ENCODE peak calls at places on chromosomes 2 and 18, in six cellular contexts. One of them, this sample, is unnamed.

GRCh38 chr2:240095556-240096523 is 40.3 kb downstream of the COPS9 start:
- DNase-seq in stimulated activated CD8-positive, alpha-beta memory T cell treated with anti-CD3 and anti-CD28 coated beads, Interleukin-12 subunit alpha, Interleukin-12 subunit beta, amount 100 ng/mL, for 4 hours: no peak
- DNase-seq in BJ: no peak
- DNase-seq in activated CD4-positive, alpha-beta T cell treated with anti-CD3 and anti-CD28 coated beads for 48 hours: no peak
- DNase-seq in head of caudate nucleus: no peak
- DNase-seq in HuH-7: no peak
- DNase-seq in this sample: no peak

GRCh38 chr2:119246884-119247843 is 23.5 kb downstream of the STEAP3 start:
- DNase-seq in head of caudate nucleus: no peak
- DNase-seq in BJ: no peak
- DNase-seq in HuH-7: no peak
- DNase-seq in stimulated activated CD8-positive, alpha-beta memory T cell treated with anti-CD3 and anti-CD28 coated beads, Interleukin-12 subunit alpha, Interleukin-12 subunit beta, amount 100 ng/mL, for 4 hours: no peak
- DNase-seq in activated CD4-positive, alpha-beta T cell treated with anti-CD3 and anti-CD28 coated beads for 48 hours: no peak
- DNase-seq in this sample: no peak

GRCh38 chr18:12008181-12008767 is 27.0 kb downstream of the IMPA2 start:
- DNase-seq in BJ: no peak
- DNase-seq in activated CD4-positive, alpha-beta T cell treated with anti-CD3 and anti-CD28 coated beads for 48 hours: no peak
- DNase-seq in stimulated activated CD8-positive, alpha-beta memory T cell treated with anti-CD3 and anti-CD28 coated beads, Interleukin-12 subunit alpha, Interleukin-12 subunit beta, amount 100 ng/mL, for 4 hours: no peak
- DNase-seq in head of caudate nucleus: no peak
- DNase-seq in HuH-7: peak; percentile 79
- DNase-seq in this sample: no peak

GRCh38 chr2:173985595-173985994 is 20.4 kb upstream of the SP3 start:
- DNase-seq in head of caudate nucleus: no peak
- DNase-seq in BJ: no peak
- DNase-seq in HuH-7: no peak
- DNase-seq in stimulated activated CD8-positive, alpha-beta memory T cell treated with anti-CD3 and anti-CD28 coated beads, Interleukin-12 subunit alpha, Interleukin-12 subunit beta, amount 100 ng/mL, for 4 hours: no peak
- DNase-seq in activated CD4-positive, alpha-beta T cell treated with anti-CD3 and anti-CD28 coated beads for 48 hours: no peak
- DNase-seq in this sample: no peak

GRCh38 chr18:3305933-3306332 is 44.0 kb downstream of the MYL12B start:
- DNase-seq in BJ: no peak
- DNase-seq in head of caudate nucleus: peak; percentile 23
- DNase-seq in HuH-7: no peak
- DNase-seq in stimulated activated CD8-positive, alpha-beta memory T cell treated with anti-CD3 and anti-CD28 coated beads, Interleukin-12 subunit alpha, Interleukin-12 subunit beta, amount 100 ng/mL, for 4 hours: no peak
- DNase-seq in activated CD4-positive, alpha-beta T cell treated with anti-CD3 and anti-CD28 coated beads for 48 hours: peak; percentile 10
- DNase-seq in this sample: no peak

GRCh38 chr2:84197901-84198300 is 261.2 kb downstream of the SUCLG1 start:
- DNase-seq in activated CD4-positive, alpha-beta T cell treated with anti-CD3 and anti-CD28 coated beads for 48 hours: no peak
- DNase-seq in HuH-7: no peak
- DNase-seq in head of caudate nucleus: no peak
- DNase-seq in BJ: no peak
- DNase-seq in stimulated activated CD8-positive, alpha-beta memory T cell treated with anti-CD3 and anti-CD28 coated beads, Interleukin-12 subunit alpha, Interleukin-12 subunit beta, amount 100 ng/mL, for 4 hours: no peak
- DNase-seq in this sample: no peak

GRCh38 chr2:220533485-220533884 is 906.1 kb downstream of the SLC4A3 start:
- DNase-seq in BJ: no peak
- DNase-seq in activated CD4-positive, alpha-beta T cell treated with anti-CD3 and anti-CD28 coated beads for 48 hours: peak; percentile 19
- DNase-seq in stimulated activated CD8-positive, alpha-beta memory T cell treated with anti-CD3 and anti-CD28 coated beads, Interleukin-12 subunit alpha, Interleukin-12 subunit beta, amount 100 ng/mL, for 4 hours: no peak
- DNase-seq in HuH-7: peak; percentile 9
- DNase-seq in head of caudate nucleus: no peak
- DNase-seq in this sample: peak; percentile 67

GRCh38 chr2:36456227-36456788 is 100.7 kb downstream of the CRIM1 start:
- DNase-seq in stimulated activated CD8-positive, alpha-beta memory T cell treated with anti-CD3 and anti-CD28 coated beads, Interleukin-12 subunit alpha, Interleukin-12 subunit beta, amount 100 ng/mL, for 4 hours: no peak
- DNase-seq in head of caudate nucleus: peak; percentile 47
- DNase-seq in BJ: no peak
- DNase-seq in activated CD4-positive, alpha-beta T cell treated with anti-CD3 and anti-CD28 coated beads for 48 hours: no peak
- DNase-seq in HuH-7: no peak
- DNase-seq in this sample: no peak

GRCh38 chr2:128314026-128314347 is 4.7 kb downstream of the HS6ST1 start:
- DNase-seq in activated CD4-positive, alpha-beta T cell treated with anti-CD3 and anti-CD28 coated beads for 48 hours: peak; percentile 1
- DNase-seq in head of caudate nucleus: no peak
- DNase-seq in stimulated activated CD8-positive, alpha-beta memory T cell treated with anti-CD3 and anti-CD28 coated beads, Interleukin-12 subunit alpha, Interleukin-12 subunit beta, amount 100 ng/mL, for 4 hours: no peak
- DNase-seq in HuH-7: no peak
- DNase-seq in BJ: no peak
- DNase-seq in this sample: no peak

GRCh38 chr2:72082021-72082739 is 65.5 kb downstream of the CYP26B1 start:
- DNase-seq in activated CD4-positive, alpha-beta T cell treated with anti-CD3 and anti-CD28 coated beads for 48 hours: no peak
- DNase-seq in BJ: no peak
- DNase-seq in stimulated activated CD8-positive, alpha-beta memory T cell treated with anti-CD3 and anti-CD28 coated beads, Interleukin-12 subunit alpha, Interleukin-12 subunit beta, amount 100 ng/mL, for 4 hours: no peak
- DNase-seq in HuH-7: no peak
- DNase-seq in head of caudate nucleus: no peak
- DNase-seq in this sample: no peak

GRCh38 chr18:49399003-49399402 is 61.4 kb downstream of the DYM start:
- DNase-seq in HuH-7: no peak
- DNase-seq in head of caudate nucleus: no peak
- DNase-seq in activated CD4-positive, alpha-beta T cell treated with anti-CD3 and anti-CD28 coated beads for 48 hours: no peak
- DNase-seq in BJ: no peak
- DNase-seq in stimulated activated CD8-positive, alpha-beta memory T cell treated with anti-CD3 and anti-CD28 coated beads, Interleukin-12 subunit alpha, Interleukin-12 subunit beta, amount 100 ng/mL, for 4 hours: no peak
- DNase-seq in this sample: no peak

GRCh38 chr18:62857278-62857976 is 142.1 kb downstream of the PHLPP1 start:
- DNase-seq in head of caudate nucleus: no peak
- DNase-seq in BJ: no peak
- DNase-seq in activated CD4-positive, alpha-beta T cell treated with anti-CD3 and anti-CD28 coated beads for 48 hours: no peak
- DNase-seq in stimulated activated CD8-positive, alpha-beta memory T cell treated with anti-CD3 and anti-CD28 coated beads, Interleukin-12 subunit alpha, Interleukin-12 subunit beta, amount 100 ng/mL, for 4 hours: no peak
- DNase-seq in HuH-7: no peak
- DNase-seq in this sample: no peak

GRCh38 chr2:209577376-209578357 is 153.8 kb downstream of the MAP2 start:
- DNase-seq in HuH-7: no peak
- DNase-seq in stimulated activated CD8-positive, alpha-beta memory T cell treated with anti-CD3 and anti-CD28 coated beads, Interleukin-12 subunit alpha, Interleukin-12 subunit beta, amount 100 ng/mL, for 4 hours: no peak
- DNase-seq in activated CD4-positive, alpha-beta T cell treated with anti-CD3 and anti-CD28 coated beads for 48 hours: no peak
- DNase-seq in head of caudate nucleus: no peak
- DNase-seq in BJ: no peak
- DNase-seq in this sample: no peak

GRCh38 chr2:74286725-74287124 is 56.5 kb downstream of the SLC4A5 start:
- DNase-seq in BJ: no peak
- DNase-seq in stimulated activated CD8-positive, alpha-beta memory T cell treated with anti-CD3 and anti-CD28 coated beads, Interleukin-12 subunit alpha, Interleukin-12 subunit beta, amount 100 ng/mL, for 4 hours: no peak
- DNase-seq in HuH-7: no peak
- DNase-seq in activated CD4-positive, alpha-beta T cell treated with anti-CD3 and anti-CD28 coated beads for 48 hours: peak; percentile 14
- DNase-seq in head of caudate nucleus: no peak
- DNase-seq in this sample: no peak

GRCh38 chr18:48335829-48336228 is 73.4 kb downstream of the ZBTB7C start:
- DNase-seq in BJ: no peak
- DNase-seq in activated CD4-positive, alpha-beta T cell treated with anti-CD3 and anti-CD28 coated beads for 48 hours: no peak
- DNase-seq in head of caudate nucleus: no peak
- DNase-seq in HuH-7: no peak
- DNase-seq in stimulated activated CD8-positive, alpha-beta memory T cell treated with anti-CD3 and anti-CD28 coated beads, Interleukin-12 subunit alpha, Interleukin-12 subunit beta, amount 100 ng/mL, for 4 hours: no peak
- DNase-seq in this sample: no peak

GRCh38 chr2:37683926-37684780 is 12.7 kb upstream of the CDC42EP3 start:
- DNase-seq in head of caudate nucleus: no peak
- DNase-seq in HuH-7: no peak
- DNase-seq in activated CD4-positive, alpha-beta T cell treated with anti-CD3 and anti-CD28 coated beads for 48 hours: no peak
- DNase-seq in BJ: no peak
- DNase-seq in stimulated activated CD8-positive, alpha-beta memory T cell treated with anti-CD3 and anti-CD28 coated beads, Interleukin-12 subunit alpha, Interleukin-12 subunit beta, amount 100 ng/mL, for 4 hours: no peak
- DNase-seq in this sample: no peak

GRCh38 chr18:77548790-77549420 is 299.3 kb downstream of the GALR1 start:
- DNase-seq in stimulated activated CD8-positive, alpha-beta memory T cell treated with anti-CD3 and anti-CD28 coated beads, Interleukin-12 subunit alpha, Interleukin-12 subunit beta, amount 100 ng/mL, for 4 hours: no peak
- DNase-seq in BJ: no peak
- DNase-seq in HuH-7: no peak
- DNase-seq in head of caudate nucleus: no peak
- DNase-seq in activated CD4-positive, alpha-beta T cell treated with anti-CD3 and anti-CD28 coated beads for 48 hours: no peak
- DNase-seq in this sample: no peak

GRCh38 chr2:23414876-23415275 is 29.9 kb downstream of the KLHL29 start:
- DNase-seq in head of caudate nucleus: no peak
- DNase-seq in stimulated activated CD8-positive, alpha-beta memory T cell treated with anti-CD3 and anti-CD28 coated beads, Interleukin-12 subunit alpha, Interleukin-12 subunit beta, amount 100 ng/mL, for 4 hours: no peak
- DNase-seq in BJ: no peak
- DNase-seq in activated CD4-positive, alpha-beta T cell treated with anti-CD3 and anti-CD28 coated beads for 48 hours: no peak
- DNase-seq in HuH-7: peak; percentile 61
- DNase-seq in this sample: peak; percentile 25

GRCh38 chr2:221360742-221361141 is 211.4 kb downstream of the EPHA4 start:
- DNase-seq in HuH-7: no peak
- DNase-seq in BJ: no peak
- DNase-seq in activated CD4-positive, alpha-beta T cell treated with anti-CD3 and anti-CD28 coated beads for 48 hours: no peak
- DNase-seq in head of caudate nucleus: no peak
- DNase-seq in stimulated activated CD8-positive, alpha-beta memory T cell treated with anti-CD3 and anti-CD28 coated beads, Interleukin-12 subunit alpha, Interleukin-12 subunit beta, amount 100 ng/mL, for 4 hours: no peak
- DNase-seq in this sample: no peak

GRCh38 chr2:221517362-221518121 is 54.6 kb downstream of the EPHA4 start:
- DNase-seq in HuH-7: no peak
- DNase-seq in activated CD4-positive, alpha-beta T cell treated with anti-CD3 and anti-CD28 coated beads for 48 hours: peak; percentile 75
- DNase-seq in head of caudate nucleus: no peak
- DNase-seq in stimulated activated CD8-positive, alpha-beta memory T cell treated with anti-CD3 and anti-CD28 coated beads, Interleukin-12 subunit alpha, Interleukin-12 subunit beta, amount 100 ng/mL, for 4 hours: peak; percentile 41
- DNase-seq in BJ: peak; percentile 78
- DNase-seq in this sample: no peak

GRCh38 chr2:161373939-161374338 is 42.2 kb upstream of the TBR1 start:
- DNase-seq in activated CD4-positive, alpha-beta T cell treated with anti-CD3 and anti-CD28 coated beads for 48 hours: no peak
- DNase-seq in stimulated activated CD8-positive, alpha-beta memory T cell treated with anti-CD3 and anti-CD28 coated beads, Interleukin-12 subunit alpha, Interleukin-12 subunit beta, amount 100 ng/mL, for 4 hours: no peak
- DNase-seq in head of caudate nucleus: no peak
- DNase-seq in BJ: peak; percentile 21
- DNase-seq in HuH-7: no peak
- DNase-seq in this sample: no peak

GRCh38 chr2:85410584-85411404 is 628 bp upstream of the CAPG start:
- DNase-seq in head of caudate nucleus: no peak
- DNase-seq in BJ: no peak
- DNase-seq in HuH-7: no peak
- DNase-seq in stimulated activated CD8-positive, alpha-beta memory T cell treated with anti-CD3 and anti-CD28 coated beads, Interleukin-12 subunit alpha, Interleukin-12 subunit beta, amount 100 ng/mL, for 4 hours: no peak
- DNase-seq in activated CD4-positive, alpha-beta T cell treated with anti-CD3 and anti-CD28 coated beads for 48 hours: no peak
- DNase-seq in this sample: no peak

GRCh38 chr2:207046642-207047213 is 107.4 kb downstream of the CPO start:
- DNase-seq in head of caudate nucleus: peak; percentile 21
- DNase-seq in activated CD4-positive, alpha-beta T cell treated with anti-CD3 and anti-CD28 coated beads for 48 hours: peak; percentile 29
- DNase-seq in BJ: no peak
- DNase-seq in stimulated activated CD8-positive, alpha-beta memory T cell treated with anti-CD3 and anti-CD28 coated beads, Interleukin-12 subunit alpha, Interleukin-12 subunit beta, amount 100 ng/mL, for 4 hours: no peak
- DNase-seq in HuH-7: no peak
- DNase-seq in this sample: no peak

GRCh38 chr2:9089831-9090230 is 86.3 kb upstream of the MBOAT2 start:
- DNase-seq in BJ: no peak
- DNase-seq in stimulated activated CD8-positive, alpha-beta memory T cell treated with anti-CD3 and anti-CD28 coated beads, Interleukin-12 subunit alpha, Interleukin-12 subunit beta, amount 100 ng/mL, for 4 hours: no peak
- DNase-seq in activated CD4-positive, alpha-beta T cell treated with anti-CD3 and anti-CD28 coated beads for 48 hours: no peak
- DNase-seq in HuH-7: no peak
- DNase-seq in head of caudate nucleus: no peak
- DNase-seq in this sample: no peak

GRCh38 chr2:240362216-240362755 is 73.2 kb upstream of the GPC1 start:
- DNase-seq in activated CD4-positive, alpha-beta T cell treated with anti-CD3 and anti-CD28 coated beads for 48 hours: no peak
- DNase-seq in head of caudate nucleus: no peak
- DNase-seq in stimulated activated CD8-positive, alpha-beta memory T cell treated with anti-CD3 and anti-CD28 coated beads, Interleukin-12 subunit alpha, Interleukin-12 subunit beta, amount 100 ng/mL, for 4 hours: no peak
- DNase-seq in BJ: no peak
- DNase-seq in HuH-7: no peak
- DNase-seq in this sample: no peak

This sample was measured in HEK293T.